ENCODE peak calls at places on chromosomes 2 and 18, in seven cellular contexts. Q, F, M, E, C, B and Z are unnamed samples.

GRCh38 chr2:24365051-24365450 is 4.7 kb upstream of the ITSN2 start:
- DNase-seq in M (no peak), F (peak), B (no peak), E (peak), Q (no peak), C (peak), Z (peak)

GRCh38 chr2:49858657-49859056 is 704.3 kb upstream of the FSHR start:
- DNase-seq in M (no peak), F (no peak), C (no peak), Q (no peak), E (no peak), B (no peak), Z (no peak)

GRCh38 chr2:20137131-20137571 is 85.7 kb upstream of the LAPTM4A start:
- DNase-seq in C (peak), Q (peak), B (no peak), E (no peak), F (no peak), M (no peak), Z (no peak)

GRCh38 chr2:9982891-9983290 is 31.4 kb downstream of the GRHL1 start:
- DNase-seq in C (no peak), M (no peak), Q (no peak), E (no peak), B (no peak), F (no peak), Z (no peak)

GRCh38 chr2:240139666-240140393 is 628 bp downstream of the OTOS start:
- DNase-seq in M (no peak), C (no peak), F (no peak), B (no peak), E (no peak), Q (peak), Z (no peak)

GRCh38 chr2:210713122-210713521 is 156.7 kb downstream of the CPS1 start:
- DNase-seq in F (no peak), E (no peak), M (no peak), B (no peak), Q (no peak), C (no peak), Z (no peak)

GRCh38 chr2:186569906-186570305 is 19.9 kb upstream of the ITGAV start:
- DNase-seq in Q (no peak), F (no peak), C (no peak), B (no peak), E (no peak), M (no peak), Z (no peak)

GRCh38 chr2:200756618-200757321 is 54.9 kb upstream of the BZW1 start:
- DNase-seq in F (no peak), B (no peak), E (no peak), C (no peak), M (peak), Q (no peak), Z (no peak)

GRCh38 chr2:232623768-232624553 is 9.4 kb upstream of the EFHD1 start:
- DNase-seq in B (no peak), F (no peak), Q (no peak), C (no peak), E (no peak), M (no peak), Z (no peak)

GRCh38 chr2:153230977-153231376 is 247.6 kb downstream of the RPRM start:
- DNase-seq in M (no peak), E (no peak), F (no peak), Q (no peak), B (no peak), C (no peak), Z (no peak)

GRCh38 chr18:40957533-40958070 is 997.4 kb upstream of the PIK3C3 start:
- DNase-seq in C (no peak), F (no peak), E (no peak), B (no peak), Q (no peak), M (peak), Z (no peak)

GRCh38 chr2:217737127-217737526 is 265.7 kb downstream of the TNS1 start:
- DNase-seq in F (no peak), M (no peak), C (no peak), B (no peak), Q (no peak), E (no peak), Z (no peak)

GRCh38 chr2:68594674-68595492 is 48.5 kb upstream of the PROKR1 start:
- DNase-seq in F (no peak), M (peak), E (no peak), B (peak), C (no peak), Q (peak), Z (no peak)

GRCh38 chr2:18346364-18346763 is 214.1 kb downstream of the RDH14 start:
- DNase-seq in F (no peak), Q (no peak), C (no peak), B (no peak), M (no peak), E (no peak), Z (no peak)

GRCh38 chr2:109129356-109129920 is 433 bp downstream of the SH3RF3 start:
- DNase-seq in F (no peak), E (no peak), B (no peak), M (no peak), Q (peak), C (no peak), Z (no peak)

GRCh38 chr2:183070942-183071844 is 7.4 kb upstream of the DUSP19 start:
- DNase-seq in E (peak), B (no peak), M (no peak), C (no peak), Q (peak), F (no peak), Z (no peak)

GRCh38 chr2:53569957-53570727 is 197.5 kb upstream of the CHAC2 start:
- DNase-seq in Q (no peak), B (no peak), M (no peak), F (no peak), C (no peak), E (no peak), Z (no peak)

GRCh38 chr18:2978626-2979025 is 34.3 kb downstream of the LPIN2 start:
- DNase-seq in B (no peak), E (no peak), Q (no peak), C (no peak), F (no peak), M (peak), Z (no peak)

GRCh38 chr2:6442252-6442651 is 423.5 kb downstream of the CMPK2 start:
- DNase-seq in F (no peak), B (no peak), C (no peak), E (no peak), Q (no peak), M (no peak), Z (no peak)

GRCh38 chr2:30949435-30949834 is 142.2 kb upstream of the CAPN13 start:
- DNase-seq in C (no peak), Q (no peak), M (no peak), E (no peak), B (no peak), F (no peak), Z (no peak)

GRCh38 chr2:205586626-205587025 is 95.7 kb upstream of the NRP2 start:
- DNase-seq in F (no peak), M (no peak), B (no peak), C (no peak), E (no peak), Q (no peak), Z (no peak)

GRCh38 chr2:204491528-204491927 is 53.7 kb upstream of the PARD3B start:
- DNase-seq in C (no peak), B (no peak), F (no peak), Q (no peak), M (no peak), E (no peak), Z (no peak)

GRCh38 chr2:34705556-34706247 is 1106.6 kb upstream of the FAM98A start:
- DNase-seq in M (no peak), F (no peak), B (no peak), C (no peak), E (no peak), Q (no peak), Z (no peak)

GRCh38 chr18:6708880-6709279 is 20.6 kb upstream of the ARHGAP28 start:
- DNase-seq in M (no peak), B (no peak), E (no peak), Q (no peak), F (no peak), C (no peak), Z (no peak)

GRCh38 chr2:37367984-37368383 is 23.6 kb downstream of the QPCT start:
- DNase-seq in E (no peak), M (no peak), C (no peak), Q (no peak), F (no peak), B (no peak), Z (no peak)

GRCh38 chr2:105272176-105272575 is 30.6 kb downstream of the GPR45 start:
- DNase-seq in Q (no peak), B (no peak), M (no peak), E (no peak), F (no peak), C (no peak), Z (no peak)

GRCh38 chr2:57218206-57218605 is 828.4 kb upstream of the VRK2 start:
- DNase-seq in F (no peak), C (no peak), Q (no peak), E (no peak), B (no peak), M (no peak), Z (no peak)

GRCh38 chr2:207504513-207505171 is 25.1 kb upstream of the CREB1 start:
- DNase-seq in E (no peak), F (peak), B (no peak), C (no peak), M (no peak), Q (peak), Z (no peak)

GRCh38 chr2:12884713-12885282 is 168.1 kb downstream of the TRIB2 start:
- DNase-seq in B (no peak), M (no peak), F (peak), Q (peak), C (no peak), E (no peak), Z (no peak)

GRCh38 chr2:65491381-65491903 is 59.0 kb upstream of the SPRED2 start:
- DNase-seq in F (no peak), Q (no peak), B (no peak), E (no peak), M (no peak), C (no peak), Z (no peak)

GRCh38 chr2:100742884-100743283 is 77.1 kb upstream of the NPAS2 start:
- DNase-seq in C (no peak), F (no peak), Q (no peak), M (peak), B (no peak), E (no peak), Z (no peak)
- H3K27ac ChIP-seq in C (peak), F (peak), Q (no peak), M (peak), B (no peak), E (no peak), Z (no peak)

DNA sequence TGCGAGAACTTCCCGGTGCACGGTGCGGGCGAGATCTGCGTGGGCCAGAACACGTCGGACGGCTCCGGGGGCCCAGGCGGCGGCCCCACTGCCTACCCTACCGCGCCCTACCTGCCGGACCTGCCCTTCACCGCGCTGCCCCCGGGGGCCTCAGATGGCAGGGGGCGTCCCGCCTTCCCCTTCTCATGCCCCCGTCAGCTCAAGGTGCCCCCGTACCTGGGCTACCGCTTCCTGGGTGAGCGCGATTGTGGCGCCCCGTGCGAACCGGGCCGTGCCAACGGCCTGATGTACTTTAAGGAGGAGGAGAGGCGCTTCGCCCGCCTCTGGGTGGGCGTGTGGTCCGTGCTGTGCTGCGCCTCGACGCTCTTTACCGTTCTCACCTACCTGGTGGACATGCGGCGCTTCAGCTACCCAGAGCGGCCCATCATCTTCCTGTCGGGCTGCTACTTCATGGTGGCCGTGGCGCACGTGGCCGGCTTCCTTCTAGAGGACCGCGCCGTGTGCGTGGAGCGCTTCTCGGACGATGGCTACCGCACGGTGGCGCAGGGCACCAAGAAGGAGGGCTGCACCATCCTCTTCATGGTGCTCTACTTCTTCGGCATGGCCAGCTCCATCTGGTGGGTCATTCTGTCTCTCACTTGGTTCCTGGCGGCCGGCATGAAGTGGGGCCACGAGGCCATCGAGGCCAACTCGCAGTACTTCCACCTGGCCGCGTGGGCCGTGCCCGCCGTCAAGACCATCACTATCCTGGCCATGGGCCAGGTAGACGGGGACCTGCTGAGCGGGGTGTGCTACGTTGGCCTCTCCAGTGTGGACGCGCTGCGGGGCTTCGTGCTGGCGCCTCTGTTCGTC is 1.7 kb downstream of the FZD7 start:
- DNase-seq in E (no peak), F (peak), M (no peak), C (peak), B (no peak), Q (peak), Z (no peak)
- H3K27ac ChIP-seq in E (no peak), F (peak), M (peak), C (peak), B (no peak), Q (no peak), Z (no peak)

DNA sequence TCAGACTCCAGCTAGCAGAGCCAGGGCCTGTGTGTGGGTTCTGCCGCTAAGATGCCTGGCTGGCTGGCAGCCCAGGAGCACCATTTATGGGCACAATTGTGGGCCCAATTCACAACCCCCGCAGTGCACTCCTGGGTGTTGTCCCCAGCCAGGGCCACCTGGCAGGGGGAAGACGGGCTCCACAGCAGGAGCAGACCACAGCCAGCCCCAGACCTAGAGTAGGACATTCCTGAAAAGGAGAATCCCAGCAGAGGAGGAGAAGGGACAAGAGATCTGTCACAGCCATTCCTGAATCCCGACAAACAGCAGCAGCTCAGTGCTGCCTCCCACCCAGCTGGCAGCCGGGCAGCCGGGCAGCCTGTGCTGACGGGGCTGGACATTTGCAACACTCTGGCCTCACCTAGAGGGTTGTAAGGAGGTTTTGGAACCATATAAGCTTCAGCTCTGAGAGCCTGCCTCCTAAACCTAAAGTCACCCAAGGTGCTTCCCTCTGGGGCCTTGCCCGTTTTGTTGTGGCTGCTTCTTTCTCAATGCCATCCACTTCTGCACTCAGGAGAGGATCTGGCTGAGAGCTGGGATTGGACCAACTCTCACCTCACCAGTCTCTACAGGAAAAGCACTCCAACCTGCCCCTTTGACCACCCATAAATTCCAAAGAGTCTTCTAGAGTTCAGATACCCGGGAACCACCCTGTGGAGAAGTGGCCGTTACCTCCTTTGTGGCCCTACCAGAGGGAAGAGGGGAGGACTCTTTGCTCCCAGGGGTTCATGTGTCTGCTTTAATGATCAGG is 4.1 kb upstream of the TMEM177 start:
- DNase-seq in M (no peak), E (no peak), B (no peak), Q (no peak), F (no peak), C (peak), Z (no peak)
- H3K27ac ChIP-seq in M (no peak), E (no peak), B (no peak), Q (no peak), F (no peak), C (peak), Z (no peak)

DNA sequence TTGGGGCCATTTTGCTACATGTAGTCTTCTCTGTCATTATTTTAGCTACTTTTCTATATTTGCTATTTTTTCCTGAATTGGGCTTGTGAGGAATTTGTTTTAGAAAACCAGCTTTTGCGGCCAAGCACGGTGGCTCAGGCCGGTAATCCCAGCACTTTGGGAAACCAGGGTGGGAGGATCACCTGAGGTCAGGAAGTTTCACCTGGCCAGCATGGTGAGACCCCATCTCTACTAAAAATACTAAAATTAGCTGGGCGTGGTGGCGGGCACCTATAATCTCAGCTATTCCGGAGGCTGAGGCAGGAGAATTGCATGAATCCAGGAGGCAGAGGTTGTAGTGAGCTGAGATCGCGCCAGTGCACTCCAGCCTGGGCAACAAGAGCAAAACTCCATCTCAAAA is 4.7 kb downstream of the SEPTIN2 start:
- DNase-seq in M (no peak), F (no peak), B (no peak), Q (no peak), E (no peak), C (no peak), Z (no peak)
- H3K27ac ChIP-seq in M (no peak), F (no peak), B (no peak), Q (peak), E (no peak), C (no peak), Z (no peak)

GRCh38 chr2:185014076-185014475 is 415.7 kb downstream of the ZNF804A start:
- DNase-seq in E (no peak), C (no peak), F (no peak), Q (no peak), M (no peak), B (no peak), Z (no peak)

DNA sequence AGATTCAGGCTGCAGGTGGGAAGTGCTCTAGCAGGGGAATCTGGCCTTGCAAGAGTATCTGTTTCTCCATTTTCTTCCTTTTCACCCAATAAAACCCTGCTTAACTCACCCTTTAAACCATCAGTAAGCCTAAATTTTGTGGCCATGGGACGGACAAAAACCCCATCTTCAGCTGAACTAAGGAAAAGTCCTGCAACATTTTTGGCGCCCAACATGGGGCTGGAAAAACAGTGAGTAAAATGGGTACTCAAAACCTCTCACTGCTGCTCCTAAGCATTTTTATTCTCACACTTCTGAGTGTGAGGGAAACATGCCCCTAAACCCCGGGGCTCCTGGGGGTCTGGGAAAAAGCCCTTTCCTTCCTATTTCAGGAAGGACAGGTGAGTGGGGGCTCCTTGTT is 414.3 kb downstream of the ZNF804A start:
- DNase-seq in Q (no peak), C (no peak), E (no peak), F (no peak), B (no peak), M (no peak), Z (no peak)
- H3K27ac ChIP-seq in Q (no peak), C (no peak), E (no peak), F (no peak), B (no peak), M (no peak), Z (no peak)

GRCh38 chr18:57819671-57820460 is 16.8 kb upstream of the ATP8B1 start:
- DNase-seq in E (no peak), M (peak), C (no peak), F (peak), Q (peak), B (peak), Z (no peak)
- H3K27ac ChIP-seq in E (no peak), M (peak), C (peak), F (no peak), Q (no peak), B (no peak), Z (no peak)

GRCh38 chr2:230784840-230785239 is 72.2 kb downstream of the CAB39 start:
- DNase-seq in B (no peak), Q (peak), E (no peak), M (no peak), F (no peak), C (no peak), Z (no peak)
- H3K27ac ChIP-seq in B (no peak), Q (peak), E (no peak), M (no peak), F (no peak), C (peak), Z (no peak)

GRCh38 chr2:126837926-126838717 is 60.6 kb upstream of the TEX51 start:
- DNase-seq in C (no peak), Q (peak), F (no peak), E (no peak), M (no peak), B (no peak), Z (no peak)

GRCh38 chr2:126838718-126838985 is 60.0 kb upstream of the TEX51 start:
- DNase-seq in Q (no peak), B (no peak), F (no peak), M (no peak), E (no peak), C (no peak), Z (no peak)

GRCh38 chr2:126843046-126843445 is 55.6 kb upstream of the TEX51 start:
- DNase-seq in F (no peak), B (no peak), M (no peak), Q (no peak), C (peak), E (no peak), Z (no peak)

GRCh38 chr2:126836761-126837679 is 61.7 kb upstream of the TEX51 start:
- DNase-seq in F (no peak), E (no peak), M (no peak), Q (no peak), C (no peak), B (no peak), Z (no peak)

DNA sequence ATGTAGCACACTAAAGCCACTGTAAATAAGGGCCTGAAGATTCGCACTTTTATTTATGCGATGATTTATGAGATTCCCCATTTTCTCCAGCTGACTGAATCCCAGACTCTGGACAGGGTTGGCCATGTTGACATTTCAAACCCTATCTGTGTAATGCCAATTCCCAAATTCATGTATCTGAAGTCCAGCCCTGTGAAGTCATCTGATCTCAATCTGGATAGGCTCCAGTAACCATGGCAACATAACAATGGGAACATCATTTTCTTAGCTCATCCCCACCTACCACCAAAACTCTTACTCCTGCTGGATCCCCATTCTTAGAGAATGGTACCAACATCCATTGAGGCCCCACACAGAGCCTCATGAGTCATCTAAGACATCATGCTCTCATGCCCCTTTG is 59.0 kb upstream of the TEX51 start:
- DNase-seq in B (no peak), M (no peak), F (no peak), Q (no peak), C (no peak), E (no peak), Z (no peak)
- H3K27ac ChIP-seq in B (no peak), M (no peak), F (no peak), Q (no peak), C (no peak), E (no peak), Z (no peak)

GRCh38 chr2:174666786-174667369 is 69.3 kb upstream of the WIPF1 start:
- DNase-seq in F (no peak), B (no peak), E (no peak), Q (no peak), C (no peak), M (no peak), Z (no peak)
- H3K27ac ChIP-seq in F (peak), B (peak), E (peak), Q (peak), C (peak), M (no peak), Z (peak)